ENCODE peak calls at places on chromosomes 16 and 17, in ten cellular contexts. Q is bronchial epithelial cell, Z is HEK293T, B is AG04450, J is type B pancreatic cell, U is T-cell, X is astrocyte of the hippocampus, P is gastrocnemius medialis, L is left ventricle myocardium superior, S is adipocyte. C is an unnamed sample.
A peak's percentile ranks its signal among the peaks of the same experiment; 100 is the strongest.

GRCh38 chr16:86994651-86995171 is 322.5 kb downstream of the C16orf95 start:
- DNase-seq in Q (peak; percentile 30), Z (no peak), B (peak; percentile 86), J (no peak), U (no peak), X (peak; percentile 90), P (no peak), L (peak; percentile 68), S (peak; percentile 78), C (peak; percentile 57)

GRCh38 chr16:29877266-29877961 is 14.4 kb upstream of the CDIPT start:
- DNase-seq in Q (peak; percentile 74), Z (peak; percentile 94), B (no peak), J (no peak), U (peak; percentile 31), X (no peak), P (no peak), L (peak; percentile 38), S (no peak), C (peak; percentile 15)

GRCh38 chr17:82077617-82078358 is 12.2 kb upstream of the DUS1L start:
- DNase-seq in Q (no peak), Z (no peak), B (no peak), J (no peak), U (no peak), X (no peak), P (no peak), L (no peak), S (no peak), C (no peak)

GRCh38 chr16:27436065-27436464 is 34.1 kb downstream of the IL21R start:
- DNase-seq in Q (no peak), Z (no peak), B (no peak), J (peak; percentile 42), U (no peak), X (no peak), P (no peak), L (no peak), S (no peak), C (no peak)

GRCh38 chr17:32275060-32276042 is 9.7 kb downstream of the RHBDL3 start:
- DNase-seq in Q (peak; percentile 73), Z (peak; percentile 23), B (no peak), J (no peak), U (no peak), X (peak; percentile 93), P (no peak), L (peak; percentile 51), S (peak; percentile 85), C (peak; percentile 36)

GRCh38 chr17:41740506-41740905 is 6.1 kb upstream of the HAP1 start:
- DNase-seq in Q (no peak), Z (no peak), B (no peak), J (no peak), U (no peak), X (no peak), P (no peak), L (no peak), S (no peak), C (no peak)

GRCh38 chr17:38958756-38959155 is 8.4 kb downstream of the FBXO47 start:
- DNase-seq in Q (no peak), Z (no peak), B (no peak), J (no peak), U (no peak), X (peak; percentile 46), P (no peak), L (no peak), S (peak; percentile 72), C (no peak)

GRCh38 chr17:14337596-14338079 is 36.8 kb downstream of the HS3ST3B1 start:
- DNase-seq in Q (no peak), Z (no peak), B (no peak), J (no peak), U (no peak), X (no peak), P (no peak), L (no peak), S (no peak), C (no peak)

GRCh38 chr17:57911021-57911420 is 44.2 kb downstream of the CUEDC1 start:
- DNase-seq in Q (no peak), Z (no peak), B (no peak), J (no peak), U (no peak), X (no peak), P (no peak), L (peak; percentile 3), S (no peak), C (no peak)

GRCh38 chr17:9367186-9367585 is 208.4 kb downstream of the STX8 start:
- DNase-seq in Q (no peak), Z (no peak), B (no peak), J (no peak), U (no peak), X (no peak), P (no peak), L (peak; percentile 52), S (no peak), C (no peak)

GRCh38 chr17:31857920-31858646 is 961 bp downstream of the COPRS start:
- DNase-seq in Q (peak; percentile 20), Z (no peak), B (no peak), J (no peak), U (no peak), X (no peak), P (no peak), L (no peak), S (no peak), C (no peak)

GRCh38 chr17:31389673-31390381 is 1.6 kb upstream of the RAB11FIP4 start:
- DNase-seq in Q (no peak), Z (no peak), B (no peak), J (peak; percentile 57), U (no peak), X (no peak), P (no peak), L (no peak), S (no peak), C (no peak)

GRCh38 chr16:67161595-67162058 is 1.9 kb downstream of the FBXL8 start:
- DNase-seq in Q (no peak), Z (no peak), B (no peak), J (no peak), U (no peak), X (no peak), P (peak; percentile 57), L (peak; percentile 80), S (no peak), C (no peak)

GRCh38 chr17:77451894-77452852 is 311.4 kb downstream of the SEC14L1 start:
- DNase-seq in Q (peak; percentile 55), Z (no peak), B (no peak), J (no peak), U (no peak), X (peak; percentile 89), P (no peak), L (peak; percentile 83), S (peak; percentile 88), C (peak; percentile 68)

GRCh38 chr17:72121164-72122001 is 563 bp downstream of the SOX9 start:
- DNase-seq in Q (peak; percentile 40), Z (peak; percentile 50), B (no peak), J (peak; percentile 80), U (no peak), X (peak; percentile 83), P (peak; percentile 8), L (peak; percentile 61), S (peak; percentile 76), C (no peak)

GRCh38 chr16:11201498-11202259 is 54.3 kb downstream of the SOCS1 start:
- DNase-seq in Q (peak; percentile 93), Z (no peak), B (peak; percentile 59), J (no peak), U (no peak), X (peak; percentile 60), P (no peak), L (no peak), S (peak; percentile 63), C (peak; percentile 87)

GRCh38 chr17:20095366-20096080 is 86.4 kb downstream of the SPECC1 start:
- DNase-seq in Q (peak; percentile 38), Z (peak; percentile 70), B (no peak), J (no peak), U (no peak), X (peak; percentile 81), P (no peak), L (peak; percentile 85), S (peak; percentile 50), C (peak; percentile 27)

GRCh38 chr16:83992624-83993023 is 24.6 kb downstream of the NECAB2 start:
- DNase-seq in Q (peak; percentile 21), Z (no peak), B (peak; percentile 11), J (no peak), U (no peak), X (peak; percentile 89), P (peak; percentile 24), L (peak; percentile 55), S (peak; percentile 29), C (no peak)

GRCh38 chr16:76428858-76429257 is 151.7 kb downstream of the CNTNAP4 start:
- DNase-seq in Q (peak; percentile 2), Z (no peak), B (no peak), J (no peak), U (no peak), X (peak; percentile 8), P (no peak), L (no peak), S (no peak), C (no peak)

GRCh38 chr17:68182940-68183551 is 64.8 kb upstream of the AMZ2 start:
- DNase-seq in Q (peak; percentile 59), Z (no peak), B (no peak), J (peak; percentile 36), U (peak; percentile 69), X (no peak), P (no peak), L (no peak), S (no peak), C (no peak)

GRCh38 chr17:81702934-81703746 is at the start of gene MRPL12:
- DNase-seq in Q (peak; percentile 80), Z (peak; percentile 94), B (peak; percentile 58), J (peak; percentile 91), U (peak; percentile 83), X (peak; percentile 98), P (peak; percentile 90), L (peak; percentile 96), S (peak; percentile 98), C (peak; percentile 93)

GRCh38 chr16:50272111-50272571 is 5.8 kb downstream of the ADCY7 start:
- DNase-seq in Q (no peak), Z (no peak), B (no peak), J (no peak), U (no peak), X (no peak), P (no peak), L (peak; percentile 30), S (no peak), C (no peak)

GRCh38 chr16:89443727-89444084 is 46.7 kb downstream of the ANKRD11 start:
- DNase-seq in Q (no peak), Z (no peak), B (no peak), J (no peak), U (no peak), X (no peak), P (no peak), L (peak; percentile 58), S (no peak), C (no peak)

C was measured in endothelial cell of umbilical vein.